ENCODE peak calls at places on chromosome 5, in five cellular contexts. X is CD4-positive, alpha-beta T cell; B is IMR-90; F is SJCRH30; U is upper lobe of right lung. T is an unnamed sample. For H3K9me3, the result is how much of the 10 kb centered on the place peaks cover.

GRCh38 chr5:111225926-111226325 is 1.7 kb downstream of the CAMK4 start:
- DNase-seq in U (no peak), F (no peak), B (no peak), X (no peak), T (no peak)

GRCh38 chr5:157308826-157309465 is 43.0 kb downstream of the CYFIP2 start:
- DNase-seq in X (no peak), U (no peak), F (no peak), B (no peak), T (no peak)

GRCh38 chr5:116276952-116277351 is 192.1 kb downstream of the COMMD10 start:
- DNase-seq in X (no peak), F (no peak), B (no peak), U (no peak), T (no peak)

GRCh38 chr5:74877624-74878304 is 11.6 kb upstream of the FAM169A start:
- DNase-seq in F (no peak), B (no peak), X (no peak), U (no peak), T (no peak)

GRCh38 chr5:8628521-8628920 is 759.6 kb downstream of the MTRR start:
- DNase-seq in F (no peak), B (no peak), X (no peak), U (no peak), T (no peak)

GRCh38 chr5:29193972-29194371 is 1999.5 kb upstream of the CDH6 start:
- DNase-seq in U (no peak), B (no peak), F (no peak), X (no peak), T (no peak)

GRCh38 chr5:16935271-16936149 is 578 bp downstream of the MYO10 start:
- DNase-seq in U (peak), B (no peak), X (peak), F (peak), T (peak)

GRCh38 chr5:110194191-110194590 is 504.5 kb downstream of the MAN2A1 start:
- DNase-seq in X (no peak), F (no peak), U (no peak), B (no peak), T (no peak)

GRCh38 chr5:61732796-61733195 is 400.7 kb downstream of the ZSWIM6 start:
- DNase-seq in F (peak), U (no peak), B (no peak), X (no peak), T (no peak)

GRCh38 chr5:81228084-81228483 is 5.0 kb upstream of the CKMT2 start:
- DNase-seq in X (no peak), B (no peak), U (no peak), F (no peak), T (no peak)

GRCh38 chr5:32193591-32193990 is 19.5 kb upstream of the GOLPH3 start:
- DNase-seq in F (peak), U (peak), B (peak), X (no peak), T (no peak)

GRCh38 chr5:40681351-40682311 is 1.9 kb downstream of the PTGER4 start:
- DNase-seq in U (peak), X (peak), F (no peak), B (no peak), T (peak)

GRCh38 chr5:161535762-161536161 is 10.8 kb downstream of the GABRB2 start:
- DNase-seq in X (no peak), U (no peak), F (no peak), B (no peak), T (no peak)

GRCh38 chr5:169753795-169754194 is 116.7 kb downstream of the DOCK2 start:
- DNase-seq in F (no peak), X (no peak), B (peak), U (no peak), T (no peak)

GRCh38 chr5:38182991-38183390 is 75.4 kb upstream of the EGFLAM start:
- DNase-seq in F (no peak), U (no peak), X (no peak), B (no peak), T (no peak)

GRCh38 chr5:75412111-75412990 is 75.3 kb downstream of the HMGCR start:
- DNase-seq in U (no peak), F (no peak), B (peak), X (no peak), T (no peak)

GRCh38 chr5:88938488-88938887 is 55.5 kb upstream of the MEF2C start:
- DNase-seq in U (no peak), B (no peak), F (no peak), X (no peak), T (no peak)

GRCh38 chr5:168030911-168031310 is 260.5 kb upstream of the WWC1 start:
- DNase-seq in F (no peak), U (no peak), X (no peak), B (no peak), T (no peak)

GRCh38 chr5:1883925-1884637 is 1.4 kb upstream of the IRX4 start:
- DNase-seq in F (no peak), B (no peak), U (no peak), X (no peak), T (no peak)

GRCh38 chr5:168401880-168402279 is 84.4 kb upstream of the RARS1 start:
- DNase-seq in X (no peak), U (no peak), B (no peak), F (no peak), T (no peak)

GRCh38 chr5:172107606-172108005 is 80.4 kb downstream of the STK10 start:
- DNase-seq in B (peak), F (peak), U (no peak), X (no peak), T (no peak)

GRCh38 chr5:55993013-55993412 is 1.8 kb downstream of the IL6ST start:
- DNase-seq in F (no peak), B (peak), U (no peak), X (no peak), T (no peak)

GRCh38 chr5:145141534-145141933 is 693.6 kb downstream of the PRELID2 start:
- DNase-seq in B (no peak), X (no peak), F (no peak), U (no peak), T (no peak)

GRCh38 chr5:66987126-66987525 is 209.5 kb downstream of the CD180 start:
- DNase-seq in F (no peak), B (peak), X (no peak), U (no peak), T (no peak)

GRCh38 chr5:167050568-167051214 is 1240.8 kb upstream of the WWC1 start:
- DNase-seq in F (no peak), X (no peak), B (no peak), U (no peak), T (no peak)

GRCh38 chr5:147759441-147759840 is 23.1 kb downstream of the JAKMIP2 start:
- DNase-seq in F (no peak), B (no peak), U (no peak), X (no peak), T (no peak)

GRCh38 chr5:98935206-98935605 is 6.4 kb upstream of the CHD1 start:
- DNase-seq in F (peak), B (no peak), X (no peak), U (no peak), T (no peak)

GRCh38 chr5:95448836-95449235 is 57.7 kb downstream of the FAM81B start:
- DNase-seq in B (no peak), U (no peak), F (no peak), X (no peak), T (peak)

GRCh38 chr5:172870261-172870806 is 36.3 kb downstream of the ERGIC1 start:
- DNase-seq in B (peak), X (no peak), F (no peak), U (no peak), T (no peak)

GRCh38 chr5:31355337-31355736 is 161.9 kb downstream of the CDH6 start:
- DNase-seq in B (no peak), F (no peak), U (no peak), X (no peak), T (no peak)

GRCh38 chr5:167296680-167297079 is 994.8 kb upstream of the WWC1 start:
- DNase-seq in X (no peak), F (peak), U (no peak), B (no peak), T (no peak)

GRCh38 chr5:140351609-140352334 is 5.4 kb upstream of the HBEGF start:
- DNase-seq in F (peak), U (no peak), B (peak), X (no peak), T (peak)

GRCh38 chr5:96090205-96090604 is 128.6 kb upstream of the ELL2 start:
- DNase-seq in U (no peak), B (no peak), F (peak), X (no peak), T (peak)

GRCh38 chr5:911601-912000 is 18.9 kb downstream of the TRIP13 start:
- DNase-seq in X (no peak), U (no peak), B (peak), F (no peak), T (no peak)

GRCh38 chr5:75536147-75536546 is 24.5 kb downstream of the POLK start:
- DNase-seq in U (no peak), X (no peak), F (no peak), B (no peak), T (no peak)

GRCh38 chr5:103393131-103393754 is 134.7 kb downstream of the MACIR start:
- DNase-seq in B (no peak), F (peak), U (no peak), X (no peak), T (no peak)

GRCh38 chr5:135460246-135461033 is 8.3 kb upstream of the TIFAB start:
- DNase-seq in F (no peak), X (no peak), B (no peak), U (no peak), T (no peak)

GRCh38 chr5:54887663-54888062 is 97.7 kb downstream of the ESM1 start:
- DNase-seq in X (no peak), U (no peak), B (no peak), F (no peak), T (peak)

GRCh38 chr5:124677999-124678385 is 68.4 kb downstream of the ZNF608 start:
- DNase-seq in B (no peak), U (no peak), X (no peak), F (no peak), T (no peak)

GRCh38 chr5:124678478-124678877 is 68.0 kb downstream of the ZNF608 start:
- DNase-seq in F (no peak), U (no peak), B (no peak), X (no peak), T (no peak)

GRCh38 chr5:124677376-124677998 is 69.0 kb downstream of the ZNF608 start:
- DNase-seq in X (no peak), B (peak), F (peak), U (no peak), T (no peak)

GRCh38 chr5:124679578-124680210 is 66.7 kb downstream of the ZNF608 start:
- DNase-seq in U (no peak), X (no peak), B (no peak), F (no peak), T (no peak)

DNA sequence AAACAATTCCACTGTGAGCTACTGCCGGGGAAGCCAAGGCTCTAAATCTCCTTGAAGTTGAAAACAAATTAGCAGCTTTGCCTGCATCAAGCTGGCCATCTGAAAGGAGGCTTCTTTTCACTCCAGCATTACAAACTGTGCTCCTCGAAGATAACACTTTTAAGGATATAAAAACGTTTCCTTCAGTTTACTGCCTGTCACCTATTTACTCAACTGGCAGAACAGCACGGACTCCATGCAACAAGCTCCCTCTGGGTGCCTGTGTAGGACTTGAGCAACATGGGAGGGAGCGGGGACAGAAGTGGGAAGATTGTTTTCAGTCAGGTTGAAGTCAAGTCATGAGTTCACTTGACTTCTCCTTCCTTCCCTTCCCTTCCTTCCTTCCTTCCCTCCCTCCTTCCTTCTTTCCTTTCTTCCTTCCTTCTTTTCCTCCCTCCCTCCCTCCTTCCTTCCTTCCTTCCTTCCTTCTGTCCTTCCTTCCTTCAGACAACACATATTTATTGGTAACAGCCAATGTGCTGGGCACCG is 67.4 kb downstream of the ZNF608 start:
- DNase-seq in U (no peak), X (no peak), F (no peak), B (no peak), T (no peak)
- H3K27ac ChIP-seq in U (no peak), X (no peak), F (no peak), B (no peak), T (no peak)

GRCh38 chr5:178595750-178596149 is 5.6 kb upstream of the COL23A1 start:
- DNase-seq in U (no peak), X (no peak), B (no peak), F (no peak), T (no peak)
- H3K9me3 ChIP-seq in U (under half), X (under half), B (under half), F (under half), T (under half)

DNA sequence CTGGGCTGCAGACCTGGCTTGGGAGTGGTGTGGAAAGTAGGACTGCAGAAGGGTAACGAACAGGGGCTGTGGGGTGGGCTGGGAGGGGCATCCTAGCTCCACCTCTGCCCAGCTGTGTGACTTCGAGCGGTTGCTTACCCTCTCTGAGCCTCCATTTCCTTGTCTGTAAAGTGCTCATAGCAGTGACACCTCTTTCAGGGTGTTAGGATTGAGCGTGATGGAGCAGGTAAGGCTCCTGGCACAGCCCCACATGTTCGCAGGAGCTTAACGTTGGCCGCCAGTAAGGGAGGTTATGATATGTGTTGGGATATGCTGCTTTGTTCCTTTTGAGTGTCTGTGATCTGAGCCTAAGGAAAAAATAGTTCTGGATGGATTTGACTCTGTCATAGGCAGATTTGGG is 2.1 kb downstream of the NDST1 start:
- DNase-seq in B (no peak), U (no peak), X (no peak), F (no peak), T (no peak)
- H3K27ac ChIP-seq in B (no peak), U (peak), X (no peak), F (no peak), T (no peak)

DNA sequence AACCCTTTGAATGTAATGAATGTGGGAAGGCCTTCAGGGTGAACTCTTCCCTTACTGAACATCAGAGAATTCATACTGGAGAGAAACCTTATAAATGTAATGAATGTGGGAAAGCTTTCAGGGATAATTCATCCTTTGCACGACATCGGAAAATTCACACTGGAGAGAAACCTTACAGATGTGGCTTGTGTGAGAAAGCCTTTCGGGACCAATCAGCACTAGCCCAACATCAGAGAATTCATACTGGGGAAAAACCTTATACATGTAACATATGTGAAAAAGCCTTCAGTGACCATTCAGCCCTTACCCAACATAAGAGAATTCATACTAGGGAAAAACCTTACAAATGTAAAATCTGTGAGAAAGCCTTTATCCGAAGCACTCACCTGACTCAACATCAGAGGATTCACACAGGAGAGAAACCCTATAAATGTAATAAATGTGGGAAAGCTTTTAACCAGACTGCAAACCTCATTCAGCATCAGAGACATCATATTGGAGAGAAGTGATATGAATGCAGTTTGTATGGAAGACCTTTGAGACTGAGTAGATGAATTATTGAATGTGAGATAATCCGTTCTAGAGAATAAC is 24.6 kb downstream of the ZNF454 start:
- DNase-seq in X (no peak), U (no peak), B (no peak), F (no peak), T (no peak)
- H3K9me3 ChIP-seq in X (half or more), U (half or more), B (half or more), F (under half), T (under half)

GRCh38 chr5:97102010-97102470 is 40.4 kb downstream of the LIX1 start:
- DNase-seq in B (no peak), X (no peak), F (peak), U (no peak), T (no peak)
- H3K27ac ChIP-seq in B (no peak), X (no peak), F (no peak), U (no peak), T (no peak)

GRCh38 chr5:126052791-126053190 is 370.4 kb upstream of the GRAMD2B start:
- DNase-seq in U (no peak), F (no peak), B (no peak), X (no peak), T (no peak)

GRCh38 chr5:126054593-126055347 is 368.4 kb upstream of the GRAMD2B start:
- DNase-seq in U (no peak), B (no peak), F (peak), X (no peak), T (peak)

GRCh38 chr5:126055348-126055729 is 367.9 kb upstream of the GRAMD2B start:
- DNase-seq in B (no peak), F (peak), X (no peak), U (no peak), T (no peak)

GRCh38 chr5:126053630-126054029 is 369.6 kb upstream of the GRAMD2B start:
- DNase-seq in B (no peak), X (no peak), F (no peak), U (no peak), T (no peak)

GRCh38 chr5:126052120-126052519 is 371.1 kb upstream of the GRAMD2B start:
- DNase-seq in X (no peak), B (no peak), U (no peak), F (no peak), T (no peak)
- H3K9me3 ChIP-seq in X (under half), B (under half), U (under half), F (under half), T (under half)

GRCh38 chr5:150522504-150523464 is 14.9 kb downstream of the NDST1 start:
- DNase-seq in U (no peak), F (no peak), X (no peak), B (no peak), T (no peak)

GRCh38 chr5:150523472-150524350 is 15.8 kb downstream of the NDST1 start:
- DNase-seq in X (no peak), F (peak), U (no peak), B (peak), T (peak)

GRCh38 chr5:150527038-150527437 is 19.1 kb downstream of the NDST1 start:
- DNase-seq in X (no peak), B (no peak), U (no peak), F (no peak), T (no peak)

GRCh38 chr5:150525781-150526180 is 17.9 kb downstream of the NDST1 start:
- DNase-seq in B (no peak), F (no peak), U (no peak), X (no peak), T (no peak)

GRCh38 chr5:150525163-150525562 is 17.2 kb downstream of the NDST1 start:
- DNase-seq in X (no peak), U (no peak), B (no peak), F (no peak), T (no peak)
- H3K27ac ChIP-seq in X (no peak), U (peak), B (no peak), F (no peak), T (no peak)